ENCODE peak calls at places on chromosome 11, in seven cellular contexts. Y, D, A, M, Z, H and X are unnamed samples.

GRCh38 chr11:429931-430456 is 11.8 kb downstream of the ANO9 start:
- DNase-seq in Y (peak), D (no peak), A (peak), M (no peak), Z (no peak), H (no peak), X (no peak)

GRCh38 chr11:128610765-128611617 is 23.6 kb upstream of the ETS1 start:
- DNase-seq in Y (no peak), D (peak), A (no peak), M (no peak), Z (no peak), H (no peak), X (peak)

GRCh38 chr11:76604652-76605241 is 65.8 kb downstream of the LRRC32 start:
- DNase-seq in Y (no peak), D (peak), A (no peak), M (no peak), Z (peak), H (peak), X (no peak)

GRCh38 chr11:23021287-23021863 is 161.1 kb upstream of the CCDC179 start:
- DNase-seq in Y (peak), D (no peak), A (peak), M (no peak), Z (peak), H (no peak), X (peak)

GRCh38 chr11:43992834-43993637 is 50.6 kb downstream of the C11orf96 start:
- DNase-seq in Y (no peak), D (peak), A (no peak), M (no peak), Z (peak), H (peak), X (peak)

GRCh38 chr11:28836285-28837081 is 728.3 kb downstream of the METTL15 start:
- DNase-seq in Y (no peak), D (no peak), A (peak), M (no peak), Z (peak), H (no peak), X (no peak)

GRCh38 chr11:58059011-58059358 is 28.2 kb downstream of the OR6Q1 start:
- DNase-seq in Y (no peak), D (no peak), A (no peak), M (no peak), Z (peak), H (no peak), X (no peak)

GRCh38 chr11:114297806-114298700 is 1.9 kb downstream of the NNMT start:
- DNase-seq in Y (no peak), D (no peak), A (no peak), M (no peak), Z (no peak), H (no peak), X (no peak)

GRCh38 chr11:73121692-73122091 is 20.4 kb downstream of the FCHSD2 start:
- DNase-seq in Y (no peak), D (no peak), A (no peak), M (no peak), Z (no peak), H (no peak), X (no peak)

GRCh38 chr11:32584921-32585320 is 1.3 kb downstream of the EIF3M start:
- DNase-seq in Y (no peak), D (no peak), A (no peak), M (no peak), Z (no peak), H (no peak), X (no peak)

GRCh38 chr11:44934110-44934509 is 16.6 kb downstream of the TP53I11 start:
- DNase-seq in Y (no peak), D (no peak), A (no peak), M (no peak), Z (no peak), H (no peak), X (no peak)

DNA sequence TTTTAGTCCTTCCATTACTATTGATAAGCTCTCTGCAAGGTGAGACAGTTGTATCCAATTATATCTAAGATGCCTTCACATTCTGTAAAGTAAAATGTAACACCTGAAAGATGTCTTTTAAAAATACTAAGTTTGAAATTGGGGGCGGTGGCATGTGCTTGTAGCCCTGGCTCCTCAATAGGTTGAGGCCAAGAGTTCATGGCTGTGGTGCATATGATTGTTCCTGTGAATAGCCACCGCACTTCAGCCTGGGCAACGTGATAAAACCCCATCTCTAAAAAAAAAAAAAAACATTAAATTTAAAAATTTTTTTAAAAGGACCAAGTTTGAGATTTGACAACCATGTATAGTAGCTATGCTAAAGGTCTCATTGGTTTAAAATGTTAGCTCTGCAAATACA is 20.5 kb downstream of the CAPRIN1 start:
- DNase-seq in Y (no peak), D (no peak), A (no peak), M (no peak), Z (no peak), H (no peak), X (no peak)
- TF ChIP-seq CTCF in Y (no peak), D (no peak), A (no peak), M (no peak), Z (no peak), H (no peak), X (no peak)

GRCh38 chr11:41431784-41432183 is 27.7 kb downstream of the LRRC4C start:
- DNase-seq in Y (peak), D (no peak), A (peak), M (no peak), Z (no peak), H (no peak), X (no peak)
- TF ChIP-seq CTCF in Y (peak), D (peak), A (no peak), M (peak), Z (peak), H (no peak), X (peak)

GRCh38 chr11:62602141-62603071 is 741 bp upstream of the MTA2 start:
- DNase-seq in Y (no peak), D (peak), A (peak), M (no peak), Z (no peak), H (no peak), X (peak)
- TF ChIP-seq CTCF in Y (no peak), D (peak), A (no peak), M (no peak), Z (no peak), H (no peak), X (no peak)

GRCh38 chr11:125433454-125434121 is 62.5 kb downstream of the FEZ1 start:
- DNase-seq in Y (peak), D (peak), A (peak), M (peak), Z (peak), H (no peak), X (peak)
- TF ChIP-seq CTCF in Y (peak), D (peak), A (peak), M (peak), Z (peak), H (no peak), X (peak)

GRCh38 chr11:105582497-105582896 is 27.4 kb upstream of the GRIA4 start:
- DNase-seq in Y (no peak), D (no peak), A (no peak), M (no peak), Z (peak), H (no peak), X (no peak)

GRCh38 chr11:105577645-105578044 is 32.2 kb upstream of the GRIA4 start:
- DNase-seq in Y (peak), D (no peak), A (no peak), M (no peak), Z (no peak), H (no peak), X (no peak)

DNA sequence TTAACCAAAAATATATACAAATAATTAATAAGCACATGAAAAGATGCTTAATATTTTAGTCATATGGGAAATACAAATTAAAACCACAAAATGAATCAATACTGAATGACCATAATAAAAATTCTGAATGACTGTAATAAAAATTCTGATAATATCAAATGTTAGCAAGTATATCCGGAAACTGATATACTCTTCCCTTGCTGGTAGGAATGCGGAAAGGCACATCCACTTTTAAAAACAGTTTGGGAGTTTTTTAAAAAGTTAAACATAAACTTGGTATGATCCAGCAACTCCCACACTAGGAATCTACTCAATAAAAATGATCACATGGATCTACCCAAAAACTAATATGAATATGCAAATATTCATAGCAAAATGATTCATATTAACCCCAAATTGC is 30.8 kb upstream of the GRIA4 start:
- DNase-seq in Y (no peak), D (no peak), A (no peak), M (no peak), Z (no peak), H (no peak), X (no peak)
- TF ChIP-seq CTCF in Y (no peak), D (no peak), A (no peak), M (peak), Z (no peak), H (no peak), X (no peak)

GRCh38 chr11:94593030-94593429 is 25.9 kb downstream of the PIWIL4 start:
- DNase-seq in Y (no peak), D (no peak), A (no peak), M (no peak), Z (no peak), H (no peak), X (no peak)

GRCh38 chr11:94599510-94599909 is 32.3 kb downstream of the PIWIL4 start:
- DNase-seq in Y (no peak), D (peak), A (no peak), M (no peak), Z (no peak), H (no peak), X (no peak)

GRCh38 chr11:94602430-94603372 is 35.5 kb downstream of the PIWIL4 start:
- DNase-seq in Y (no peak), D (peak), A (peak), M (no peak), Z (no peak), H (no peak), X (no peak)

GRCh38 chr11:94595061-94595460 is 27.9 kb downstream of the PIWIL4 start:
- DNase-seq in Y (no peak), D (no peak), A (no peak), M (no peak), Z (no peak), H (no peak), X (no peak)

GRCh38 chr11:94597896-94598295 is 30.7 kb downstream of the PIWIL4 start:
- DNase-seq in Y (no peak), D (no peak), A (peak), M (no peak), Z (no peak), H (no peak), X (peak)
- TF ChIP-seq CTCF in Y (peak), D (no peak), A (peak), M (no peak), Z (peak), H (no peak), X (no peak)

GRCh38 chr11:118883368-118884071 is at the start of gene CXCR5:
- DNase-seq in Y (no peak), D (no peak), A (no peak), M (no peak), Z (no peak), H (no peak), X (peak)
- TF ChIP-seq CTCF in Y (peak), D (no peak), A (no peak), M (peak), Z (peak), H (no peak), X (no peak)

GRCh38 chr11:96090711-96091110 is 166.8 kb upstream of the MTMR2 start:
- DNase-seq in Y (no peak), D (no peak), A (no peak), M (no peak), Z (peak), H (no peak), X (no peak)

GRCh38 chr11:96086111-96086510 is 162.2 kb upstream of the MTMR2 start:
- DNase-seq in Y (no peak), D (no peak), A (no peak), M (no peak), Z (no peak), H (no peak), X (no peak)

GRCh38 chr11:96085349-96085910 is 161.5 kb upstream of the MTMR2 start:
- DNase-seq in Y (no peak), D (no peak), A (no peak), M (no peak), Z (no peak), H (no peak), X (no peak)

GRCh38 chr11:96091476-96091875 is 167.6 kb upstream of the MTMR2 start:
- DNase-seq in Y (no peak), D (no peak), A (peak), M (no peak), Z (no peak), H (no peak), X (peak)

DNA sequence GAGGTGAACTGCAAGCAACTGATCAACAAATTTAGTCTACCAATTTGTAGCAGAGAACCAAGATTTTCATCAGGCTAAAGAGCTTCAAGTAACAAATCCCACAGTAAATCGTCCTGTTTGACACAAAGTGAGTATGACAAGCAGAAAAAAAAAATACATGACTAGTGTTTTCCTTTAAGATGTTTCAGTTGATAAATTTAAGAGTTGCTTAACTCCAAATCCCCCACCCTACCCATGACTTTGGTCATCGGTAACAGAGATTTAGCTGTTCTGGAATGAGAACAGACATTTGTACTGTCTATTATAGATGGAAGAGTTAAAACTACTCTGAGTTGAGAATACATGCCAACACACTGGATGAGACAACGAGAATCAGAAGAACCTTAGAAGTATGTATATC is 165.0 kb upstream of the MTMR2 start:
- DNase-seq in Y (no peak), D (no peak), A (no peak), M (no peak), Z (no peak), H (no peak), X (no peak)
- TF ChIP-seq CTCF in Y (no peak), D (no peak), A (no peak), M (no peak), Z (no peak), H (no peak), X (no peak)